ENCODE peak calls at places on chromosomes 5 and 9, in ten cellular contexts. D is activated CD4-positive, alpha-beta T cell treated with anti-CD3 and anti-CD28 coated beads, Interleukin-2, amount 10 ng/mL, durations not matched to agents 7 days and 5 days; P is GM13977; B is RCC 7860; Y is stimulated activated CD8-positive, alpha-beta memory T cell treated with anti-CD3 and anti-CD28 coated beads, Interleukin-7, amount 100 ng/mL, for 24 hours; Q is WTC11; Z is fibroblast of the aortic adventitia; X is HTR-8/SVneo; T is amniotic stem cell; F is C1 segment of cervical spinal cord. V is an unnamed sample.

GRCh38 chr5:68562308-68562707 is 346.8 kb downstream of the PIK3R1 start:
- DNase-seq in Y (no peak), F (no peak), B (no peak), D (no peak), Z (peak), Q (no peak), X (no peak), T (no peak), P (no peak), V (no peak)

GRCh38 chr9:111287127-111287526 is 42.9 kb downstream of the OR2K2 start:
- DNase-seq in F (no peak), D (no peak), Q (no peak), T (no peak), P (no peak), B (peak), X (peak), Y (no peak), Z (peak), V (no peak)

GRCh38 chr5:78162253-78162862 is 132.1 kb downstream of the AP3B1 start:
- DNase-seq in T (no peak), F (no peak), Z (peak), B (no peak), P (peak), D (peak), Q (no peak), Y (no peak), X (peak), V (no peak)

GRCh38 chr5:116536279-116537161 is 38.1 kb downstream of the SEMA6A start:
- DNase-seq in F (no peak), B (no peak), D (no peak), Z (no peak), Y (no peak), P (no peak), X (no peak), Q (no peak), T (no peak), V (no peak)

GRCh38 chr5:168670881-168671575 is 91.9 kb upstream of the PANK3 start:
- DNase-seq in Y (no peak), Q (peak), Z (no peak), D (no peak), T (no peak), B (no peak), F (no peak), P (no peak), X (no peak), V (no peak)

GRCh38 chr9:35042081-35042604 is 30.3 kb downstream of the VCP start:
- DNase-seq in X (peak), Z (peak), Q (no peak), Y (no peak), D (no peak), T (no peak), B (peak), P (no peak), F (no peak), V (no peak)

GRCh38 chr9:83219154-83219923 is 156.4 kb upstream of the RASEF start:
- DNase-seq in Q (peak), D (no peak), P (peak), Z (peak), B (peak), Y (no peak), X (peak), F (peak), T (peak), V (no peak)

GRCh38 chr5:6729400-6730310 is 16.4 kb downstream of the TENT4A start:
- DNase-seq in F (no peak), Y (no peak), Z (no peak), T (no peak), Q (no peak), P (no peak), D (peak), X (no peak), B (no peak), V (no peak)

GRCh38 chr5:172678902-172679301 is 37.8 kb downstream of the NEURL1B start:
- DNase-seq in P (no peak), T (no peak), F (peak), X (no peak), Q (no peak), B (no peak), Z (no peak), D (no peak), Y (no peak), V (no peak)

GRCh38 chr5:103364074-103364473 is 105.5 kb downstream of the MACIR start:
- DNase-seq in P (no peak), Y (no peak), F (no peak), B (no peak), T (no peak), D (no peak), X (no peak), Z (no peak), Q (no peak), V (no peak)

GRCh38 chr5:14186132-14186830 is 43.1 kb downstream of the TRIO start:
- DNase-seq in Q (no peak), D (no peak), P (no peak), B (peak), X (no peak), T (no peak), F (no peak), Z (peak), Y (no peak), V (no peak)

GRCh38 chr9:87500491-87500890 is 2.8 kb downstream of the DAPK1 start:
- DNase-seq in X (no peak), P (peak), D (no peak), Y (no peak), B (no peak), Q (no peak), T (no peak), F (no peak), Z (no peak), V (no peak)